ENCODE peak calls at places on chromosome 19, in ten cellular contexts. One of them, this sample, is unnamed. For H3K36me3, the result is how much of the 10 kb centered on the place peaks cover.

GRCh38 chr19:54254195-54254906 is 2.7 kb downstream of the LILRB5 start:
- DNase-seq in effector memory CD4-positive, alpha-beta T cell: no peak
- DNase-seq in mammary epithelial cell: no peak
- DNase-seq in stomach: no peak
- DNase-seq in left lung: no peak
- DNase-seq in CD4-positive, alpha-beta memory T cell: no peak
- DNase-seq in CD4-positive, CD25-positive, alpha-beta regulatory T cell: no peak
- DNase-seq in body of pancreas: no peak
- DNase-seq in adipocyte: no peak
- DNase-seq in cardiac muscle cell: no peak
- DNase-seq in this sample: no peak

GRCh38 chr19:33266971-33267484 is 35.3 kb downstream of the CEBPA start:
- DNase-seq in effector memory CD4-positive, alpha-beta T cell: no peak
- DNase-seq in mammary epithelial cell: no peak
- DNase-seq in stomach: no peak
- DNase-seq in left lung: peak
- DNase-seq in CD4-positive, alpha-beta memory T cell: no peak
- DNase-seq in CD4-positive, CD25-positive, alpha-beta regulatory T cell: no peak
- DNase-seq in body of pancreas: no peak
- DNase-seq in adipocyte: no peak
- DNase-seq in cardiac muscle cell: no peak
- DNase-seq in this sample: no peak

GRCh38 chr19:41997851-41998229 is 3.8 kb upstream of the ATP1A3 start:
- DNase-seq in effector memory CD4-positive, alpha-beta T cell: no peak
- DNase-seq in mammary epithelial cell: no peak
- DNase-seq in stomach: no peak
- DNase-seq in left lung: peak
- DNase-seq in CD4-positive, alpha-beta memory T cell: no peak
- DNase-seq in CD4-positive, CD25-positive, alpha-beta regulatory T cell: no peak
- DNase-seq in body of pancreas: no peak
- DNase-seq in adipocyte: no peak
- DNase-seq in cardiac muscle cell: no peak
- DNase-seq in this sample: no peak

GRCh38 chr19:39133431-39134270 is 8.1 kb downstream of the PAK4 start:
- DNase-seq in effector memory CD4-positive, alpha-beta T cell: no peak
- DNase-seq in mammary epithelial cell: no peak
- DNase-seq in stomach: peak
- DNase-seq in left lung: peak
- DNase-seq in CD4-positive, alpha-beta memory T cell: no peak
- DNase-seq in CD4-positive, CD25-positive, alpha-beta regulatory T cell: no peak
- DNase-seq in body of pancreas: peak
- DNase-seq in adipocyte: no peak
- DNase-seq in cardiac muscle cell: peak
- DNase-seq in this sample: no peak

GRCh38 chr19:16782719-16783118 is 46.5 kb upstream of the SIN3B start:
- DNase-seq in effector memory CD4-positive, alpha-beta T cell: no peak
- DNase-seq in mammary epithelial cell: no peak
- DNase-seq in stomach: no peak
- DNase-seq in left lung: no peak
- DNase-seq in CD4-positive, alpha-beta memory T cell: no peak
- DNase-seq in CD4-positive, CD25-positive, alpha-beta regulatory T cell: no peak
- DNase-seq in body of pancreas: no peak
- DNase-seq in adipocyte: no peak
- DNase-seq in cardiac muscle cell: no peak
- DNase-seq in this sample: no peak

GRCh38 chr19:46296722-46297431 is at the start of gene HIF3A:
- DNase-seq in effector memory CD4-positive, alpha-beta T cell: no peak
- DNase-seq in mammary epithelial cell: no peak
- DNase-seq in stomach: peak
- DNase-seq in left lung: no peak
- DNase-seq in CD4-positive, alpha-beta memory T cell: no peak
- DNase-seq in CD4-positive, CD25-positive, alpha-beta regulatory T cell: no peak
- DNase-seq in body of pancreas: peak
- DNase-seq in adipocyte: peak
- DNase-seq in cardiac muscle cell: peak
- DNase-seq in this sample: no peak

GRCh38 chr19:35088514-35088913 is 27.1 kb upstream of the FXYD3 start:
- DNase-seq in effector memory CD4-positive, alpha-beta T cell: no peak
- DNase-seq in mammary epithelial cell: peak
- DNase-seq in stomach: no peak
- DNase-seq in left lung: no peak
- DNase-seq in CD4-positive, alpha-beta memory T cell: no peak
- DNase-seq in CD4-positive, CD25-positive, alpha-beta regulatory T cell: no peak
- DNase-seq in body of pancreas: no peak
- DNase-seq in adipocyte: peak
- DNase-seq in cardiac muscle cell: peak
- DNase-seq in this sample: no peak

GRCh38 chr19:34480971-34481821 is at the start of gene WTIP:
- DNase-seq in effector memory CD4-positive, alpha-beta T cell: no peak
- DNase-seq in mammary epithelial cell: peak
- DNase-seq in stomach: peak
- DNase-seq in left lung: peak
- DNase-seq in CD4-positive, alpha-beta memory T cell: no peak
- DNase-seq in CD4-positive, CD25-positive, alpha-beta regulatory T cell: no peak
- DNase-seq in body of pancreas: peak
- DNase-seq in adipocyte: peak
- DNase-seq in cardiac muscle cell: peak
- DNase-seq in this sample: no peak

GRCh38 chr19:1249298-1249989 is 1.1 kb downstream of the MIDN start:
- DNase-seq in effector memory CD4-positive, alpha-beta T cell: peak
- DNase-seq in mammary epithelial cell: peak
- DNase-seq in stomach: peak
- DNase-seq in left lung: peak
- DNase-seq in CD4-positive, alpha-beta memory T cell: peak
- DNase-seq in CD4-positive, CD25-positive, alpha-beta regulatory T cell: peak
- DNase-seq in body of pancreas: peak
- DNase-seq in adipocyte: peak
- DNase-seq in cardiac muscle cell: peak
- DNase-seq in this sample: peak

GRCh38 chr19:51147663-51148062 is 5.6 kb downstream of the SIGLEC7 start:
- DNase-seq in effector memory CD4-positive, alpha-beta T cell: no peak
- DNase-seq in mammary epithelial cell: no peak
- DNase-seq in stomach: no peak
- DNase-seq in left lung: no peak
- DNase-seq in CD4-positive, alpha-beta memory T cell: no peak
- DNase-seq in CD4-positive, CD25-positive, alpha-beta regulatory T cell: no peak
- DNase-seq in body of pancreas: no peak
- DNase-seq in adipocyte: no peak
- DNase-seq in cardiac muscle cell: peak
- DNase-seq in this sample: no peak

GRCh38 chr19:39078436-39079200 is 5.5 kb upstream of the ACP7 start:
- DNase-seq in effector memory CD4-positive, alpha-beta T cell: no peak
- DNase-seq in mammary epithelial cell: peak
- DNase-seq in stomach: no peak
- DNase-seq in left lung: no peak
- DNase-seq in CD4-positive, alpha-beta memory T cell: no peak
- DNase-seq in CD4-positive, CD25-positive, alpha-beta regulatory T cell: no peak
- DNase-seq in body of pancreas: no peak
- DNase-seq in adipocyte: peak
- DNase-seq in cardiac muscle cell: peak
- DNase-seq in this sample: no peak

GRCh38 chr19:54572696-54573311 is 786 bp upstream of the LILRA2 start:
- DNase-seq in effector memory CD4-positive, alpha-beta T cell: no peak
- DNase-seq in mammary epithelial cell: no peak
- DNase-seq in stomach: no peak
- DNase-seq in left lung: peak
- DNase-seq in CD4-positive, alpha-beta memory T cell: no peak
- DNase-seq in CD4-positive, CD25-positive, alpha-beta regulatory T cell: no peak
- DNase-seq in body of pancreas: no peak
- DNase-seq in adipocyte: no peak
- DNase-seq in cardiac muscle cell: no peak
- DNase-seq in this sample: no peak

GRCh38 chr19:35276706-35277281 is 5.5 kb upstream of the HAMP start:
- DNase-seq in effector memory CD4-positive, alpha-beta T cell: no peak
- DNase-seq in mammary epithelial cell: no peak
- DNase-seq in stomach: no peak
- DNase-seq in left lung: no peak
- DNase-seq in CD4-positive, alpha-beta memory T cell: no peak
- DNase-seq in CD4-positive, CD25-positive, alpha-beta regulatory T cell: no peak
- DNase-seq in body of pancreas: no peak
- DNase-seq in adipocyte: no peak
- DNase-seq in cardiac muscle cell: no peak
- DNase-seq in this sample: no peak

GRCh38 chr19:45092747-45093678 is at the start of gene PPP1R37:
- DNase-seq in effector memory CD4-positive, alpha-beta T cell: peak
- DNase-seq in mammary epithelial cell: peak
- DNase-seq in stomach: peak
- DNase-seq in left lung: peak
- DNase-seq in CD4-positive, alpha-beta memory T cell: peak
- DNase-seq in CD4-positive, CD25-positive, alpha-beta regulatory T cell: peak
- DNase-seq in body of pancreas: peak
- DNase-seq in adipocyte: peak
- DNase-seq in cardiac muscle cell: peak
- DNase-seq in this sample: peak

GRCh38 chr19:7970716-7971448 is 27.4 kb upstream of the TIMM44 start:
- DNase-seq in effector memory CD4-positive, alpha-beta T cell: no peak
- DNase-seq in mammary epithelial cell: no peak
- DNase-seq in stomach: peak
- DNase-seq in left lung: peak
- DNase-seq in CD4-positive, alpha-beta memory T cell: no peak
- DNase-seq in CD4-positive, CD25-positive, alpha-beta regulatory T cell: no peak
- DNase-seq in body of pancreas: peak
- DNase-seq in adipocyte: peak
- DNase-seq in cardiac muscle cell: peak
- DNase-seq in this sample: peak

GRCh38 chr19:41802770-41803169 is 6.4 kb downstream of the CEACAM3 start:
- DNase-seq in effector memory CD4-positive, alpha-beta T cell: no peak
- DNase-seq in mammary epithelial cell: no peak
- DNase-seq in stomach: no peak
- DNase-seq in left lung: no peak
- DNase-seq in CD4-positive, alpha-beta memory T cell: no peak
- DNase-seq in CD4-positive, CD25-positive, alpha-beta regulatory T cell: no peak
- DNase-seq in body of pancreas: no peak
- DNase-seq in adipocyte: no peak
- DNase-seq in cardiac muscle cell: no peak
- DNase-seq in this sample: no peak

GRCh38 chr19:47729468-47729798 is 15.9 kb upstream of the NOP53 start:
- DNase-seq in effector memory CD4-positive, alpha-beta T cell: no peak
- DNase-seq in mammary epithelial cell: peak
- DNase-seq in stomach: peak
- DNase-seq in left lung: peak
- DNase-seq in CD4-positive, alpha-beta memory T cell: no peak
- DNase-seq in CD4-positive, CD25-positive, alpha-beta regulatory T cell: no peak
- DNase-seq in body of pancreas: peak
- DNase-seq in adipocyte: peak
- DNase-seq in cardiac muscle cell: peak
- DNase-seq in this sample: no peak

GRCh38 chr19:50785329-50785922 is 4.8 kb upstream of the ACP4 start:
- DNase-seq in effector memory CD4-positive, alpha-beta T cell: no peak
- DNase-seq in mammary epithelial cell: no peak
- DNase-seq in stomach: no peak
- DNase-seq in left lung: no peak
- DNase-seq in CD4-positive, alpha-beta memory T cell: no peak
- DNase-seq in CD4-positive, CD25-positive, alpha-beta regulatory T cell: no peak
- DNase-seq in body of pancreas: no peak
- DNase-seq in adipocyte: no peak
- DNase-seq in cardiac muscle cell: no peak
- DNase-seq in this sample: no peak

GRCh38 chr19:10517361-10517759 is at the start of gene S1PR5:
- DNase-seq in effector memory CD4-positive, alpha-beta T cell: no peak
- DNase-seq in mammary epithelial cell: no peak
- DNase-seq in stomach: no peak
- DNase-seq in left lung: peak
- DNase-seq in CD4-positive, alpha-beta memory T cell: no peak
- DNase-seq in CD4-positive, CD25-positive, alpha-beta regulatory T cell: no peak
- DNase-seq in body of pancreas: peak
- DNase-seq in adipocyte: peak
- DNase-seq in cardiac muscle cell: no peak
- DNase-seq in this sample: peak

GRCh38 chr19:15252398-15253018 is 20.3 kb upstream of the EPHX3 start:
- DNase-seq in effector memory CD4-positive, alpha-beta T cell: no peak
- DNase-seq in mammary epithelial cell: no peak
- DNase-seq in stomach: no peak
- DNase-seq in left lung: no peak
- DNase-seq in CD4-positive, alpha-beta memory T cell: no peak
- DNase-seq in CD4-positive, CD25-positive, alpha-beta regulatory T cell: no peak
- DNase-seq in body of pancreas: no peak
- DNase-seq in adipocyte: peak
- DNase-seq in cardiac muscle cell: peak
- DNase-seq in this sample: no peak
- H3K36me3 ChIP-seq in effector memory CD4-positive, alpha-beta T cell: half or more
- H3K36me3 ChIP-seq in mammary epithelial cell: under half
- H3K36me3 ChIP-seq in stomach: half or more
- H3K36me3 ChIP-seq in left lung: under half
- H3K36me3 ChIP-seq in CD4-positive, alpha-beta memory T cell: half or more
- H3K36me3 ChIP-seq in CD4-positive, CD25-positive, alpha-beta regulatory T cell: half or more
- H3K36me3 ChIP-seq in body of pancreas: under half
- H3K36me3 ChIP-seq in adipocyte: under half
- H3K36me3 ChIP-seq in cardiac muscle cell: half or more
- H3K36me3 ChIP-seq in this sample: half or more

GRCh38 chr19:24053601-24054000 is 33.4 kb upstream of the ZNF254 start:
- DNase-seq in effector memory CD4-positive, alpha-beta T cell: no peak
- DNase-seq in mammary epithelial cell: no peak
- DNase-seq in stomach: no peak
- DNase-seq in left lung: no peak
- DNase-seq in CD4-positive, alpha-beta memory T cell: no peak
- DNase-seq in CD4-positive, CD25-positive, alpha-beta regulatory T cell: no peak
- DNase-seq in body of pancreas: no peak
- DNase-seq in adipocyte: no peak
- DNase-seq in cardiac muscle cell: no peak
- DNase-seq in this sample: no peak
- H3K36me3 ChIP-seq in effector memory CD4-positive, alpha-beta T cell: half or more
- H3K36me3 ChIP-seq in mammary epithelial cell: under half
- H3K36me3 ChIP-seq in stomach: half or more
- H3K36me3 ChIP-seq in left lung: under half
- H3K36me3 ChIP-seq in CD4-positive, alpha-beta memory T cell: half or more
- H3K36me3 ChIP-seq in CD4-positive, CD25-positive, alpha-beta regulatory T cell: half or more
- H3K36me3 ChIP-seq in body of pancreas: under half
- H3K36me3 ChIP-seq in adipocyte: half or more
- H3K36me3 ChIP-seq in cardiac muscle cell: half or more
- H3K36me3 ChIP-seq in this sample: under half

GRCh38 chr19:55898911-55899310 is 33.2 kb downstream of the NLRP13 start:
- DNase-seq in effector memory CD4-positive, alpha-beta T cell: no peak
- DNase-seq in mammary epithelial cell: no peak
- DNase-seq in stomach: no peak
- DNase-seq in left lung: no peak
- DNase-seq in CD4-positive, alpha-beta memory T cell: no peak
- DNase-seq in CD4-positive, CD25-positive, alpha-beta regulatory T cell: no peak
- DNase-seq in body of pancreas: no peak
- DNase-seq in adipocyte: no peak
- DNase-seq in cardiac muscle cell: no peak
- DNase-seq in this sample: no peak
- H3K36me3 ChIP-seq in effector memory CD4-positive, alpha-beta T cell: under half
- H3K36me3 ChIP-seq in mammary epithelial cell: under half
- H3K36me3 ChIP-seq in stomach: under half
- H3K36me3 ChIP-seq in left lung: under half
- H3K36me3 ChIP-seq in CD4-positive, alpha-beta memory T cell: under half
- H3K36me3 ChIP-seq in CD4-positive, CD25-positive, alpha-beta regulatory T cell: under half
- H3K36me3 ChIP-seq in body of pancreas: under half
- H3K36me3 ChIP-seq in adipocyte: under half
- H3K36me3 ChIP-seq in cardiac muscle cell: under half
- H3K36me3 ChIP-seq in this sample: under half

GRCh38 chr19:5667751-5668271 is 12.5 kb downstream of the MICOS13 start:
- DNase-seq in effector memory CD4-positive, alpha-beta T cell: no peak
- DNase-seq in mammary epithelial cell: no peak
- DNase-seq in stomach: no peak
- DNase-seq in left lung: peak
- DNase-seq in CD4-positive, alpha-beta memory T cell: no peak
- DNase-seq in CD4-positive, CD25-positive, alpha-beta regulatory T cell: no peak
- DNase-seq in body of pancreas: no peak
- DNase-seq in adipocyte: no peak
- DNase-seq in cardiac muscle cell: no peak
- DNase-seq in this sample: no peak
- H3K36me3 ChIP-seq in effector memory CD4-positive, alpha-beta T cell: half or more
- H3K36me3 ChIP-seq in mammary epithelial cell: under half
- H3K36me3 ChIP-seq in stomach: half or more
- H3K36me3 ChIP-seq in left lung: under half
- H3K36me3 ChIP-seq in CD4-positive, alpha-beta memory T cell: half or more
- H3K36me3 ChIP-seq in CD4-positive, CD25-positive, alpha-beta regulatory T cell: half or more
- H3K36me3 ChIP-seq in body of pancreas: under half
- H3K36me3 ChIP-seq in adipocyte: half or more
- H3K36me3 ChIP-seq in cardiac muscle cell: under half
- H3K36me3 ChIP-seq in this sample: half or more

GRCh38 chr19:40673377-40673776 is 17.1 kb downstream of the NUMBL start:
- DNase-seq in effector memory CD4-positive, alpha-beta T cell: no peak
- DNase-seq in mammary epithelial cell: no peak
- DNase-seq in stomach: no peak
- DNase-seq in left lung: no peak
- DNase-seq in CD4-positive, alpha-beta memory T cell: no peak
- DNase-seq in CD4-positive, CD25-positive, alpha-beta regulatory T cell: no peak
- DNase-seq in body of pancreas: no peak
- DNase-seq in adipocyte: no peak
- DNase-seq in cardiac muscle cell: no peak
- DNase-seq in this sample: no peak
- H3K36me3 ChIP-seq in effector memory CD4-positive, alpha-beta T cell: under half
- H3K36me3 ChIP-seq in mammary epithelial cell: under half
- H3K36me3 ChIP-seq in stomach: half or more
- H3K36me3 ChIP-seq in left lung: under half
- H3K36me3 ChIP-seq in CD4-positive, alpha-beta memory T cell: under half
- H3K36me3 ChIP-seq in CD4-positive, CD25-positive, alpha-beta regulatory T cell: under half
- H3K36me3 ChIP-seq in body of pancreas: under half
- H3K36me3 ChIP-seq in adipocyte: half or more
- H3K36me3 ChIP-seq in cardiac muscle cell: under half
- H3K36me3 ChIP-seq in this sample: under half

This sample was measured in CD8-positive, alpha-beta memory T cell.